ENCODE peak calls at places on chromosomes 12 and 14, in six cellular contexts. One of them, this sample, is unnamed.

GRCh38 chr14:101098641-101099040 is 195.1 kb upstream of the RTL1 start:
- DNase-seq in esophagus muscularis mucosa: no peak
- DNase-seq in ovary: no peak
- DNase-seq in left lung: no peak
- DNase-seq in GM06990: no peak
- DNase-seq in NCI-H2171: no peak
- DNase-seq in this sample: no peak

GRCh38 chr12:74922117-74922516 is 287.5 kb downstream of the KCNC2 start:
- DNase-seq in esophagus muscularis mucosa: no peak
- DNase-seq in ovary: no peak
- DNase-seq in left lung: peak
- DNase-seq in GM06990: no peak
- DNase-seq in NCI-H2171: no peak
- DNase-seq in this sample: no peak

GRCh38 chr14:26738571-26738970 is 140.7 kb upstream of the NOVA1 start:
- DNase-seq in esophagus muscularis mucosa: no peak
- DNase-seq in ovary: no peak
- DNase-seq in left lung: no peak
- DNase-seq in GM06990: no peak
- DNase-seq in NCI-H2171: no peak
- DNase-seq in this sample: no peak

GRCh38 chr14:33375781-33376180 is 437.1 kb downstream of the NPAS3 start:
- DNase-seq in esophagus muscularis mucosa: no peak
- DNase-seq in ovary: no peak
- DNase-seq in left lung: no peak
- DNase-seq in GM06990: no peak
- DNase-seq in NCI-H2171: no peak
- DNase-seq in this sample: no peak

GRCh38 chr12:123494124-123494843 is 36.3 kb downstream of the SNRNP35 start:
- DNase-seq in esophagus muscularis mucosa: no peak
- DNase-seq in ovary: no peak
- DNase-seq in left lung: no peak
- DNase-seq in GM06990: no peak
- DNase-seq in NCI-H2171: no peak
- DNase-seq in this sample: no peak

GRCh38 chr14:88005050-88005481 is at the start of gene GPR65:
- DNase-seq in esophagus muscularis mucosa: no peak
- DNase-seq in ovary: no peak
- DNase-seq in left lung: no peak
- DNase-seq in GM06990: peak
- DNase-seq in NCI-H2171: no peak
- DNase-seq in this sample: no peak

GRCh38 chr14:57051633-57052032 is 217.1 kb downstream of the EXOC5 start:
- DNase-seq in esophagus muscularis mucosa: no peak
- DNase-seq in ovary: no peak
- DNase-seq in left lung: no peak
- DNase-seq in GM06990: no peak
- DNase-seq in NCI-H2171: no peak
- DNase-seq in this sample: no peak

GRCh38 chr12:121911824-121912585 is 6.4 kb upstream of the CFAP251 start:
- DNase-seq in esophagus muscularis mucosa: no peak
- DNase-seq in ovary: no peak
- DNase-seq in left lung: no peak
- DNase-seq in GM06990: no peak
- DNase-seq in NCI-H2171: no peak
- DNase-seq in this sample: no peak

GRCh38 chr14:29453045-29453444 is 474.6 kb downstream of the PRKD1 start:
- DNase-seq in esophagus muscularis mucosa: no peak
- DNase-seq in ovary: no peak
- DNase-seq in left lung: no peak
- DNase-seq in GM06990: no peak
- DNase-seq in NCI-H2171: no peak
- DNase-seq in this sample: no peak

GRCh38 chr12:108191938-108192337 is 62.9 kb downstream of the WSCD2 start:
- DNase-seq in esophagus muscularis mucosa: no peak
- DNase-seq in ovary: no peak
- DNase-seq in left lung: no peak
- DNase-seq in GM06990: no peak
- DNase-seq in NCI-H2171: no peak
- DNase-seq in this sample: no peak

GRCh38 chr14:105145381-105146180 is 23.0 kb downstream of the JAG2 start:
- DNase-seq in esophagus muscularis mucosa: no peak
- DNase-seq in ovary: peak
- DNase-seq in left lung: peak
- DNase-seq in GM06990: no peak
- DNase-seq in NCI-H2171: no peak
- DNase-seq in this sample: peak